ENCODE peak calls at places on chromosome 3, in nine cellular contexts. Z is colonic mucosa, D is cardiac muscle cell, J is gastrocnemius medialis, R is transverse colon, E is IMR-90, O is tibial nerve, Q is psoas muscle, L is heart right ventricle. A is an unnamed sample. For H3K36me3, the result is how much of the 10 kb centered on the place peaks cover.

GRCh38 chr3:195072916-195073564 is 197.9 kb downstream of the XXYLT1 start:
- DNase-seq in Z (no peak), D (no peak), J (no peak), R (peak), E (no peak), O (no peak), Q (no peak), L (no peak), A (no peak)

GRCh38 chr3:72977060-72977459 is 19.6 kb upstream of the PPP4R2 start:
- DNase-seq in Z (no peak), D (peak), J (no peak), R (no peak), E (peak), O (no peak), Q (no peak), L (no peak), A (no peak)

GRCh38 chr3:56251343-56251945 is 216.8 kb downstream of the ERC2 start:
- DNase-seq in Z (peak), D (peak), J (no peak), R (peak), E (peak), O (no peak), Q (no peak), L (peak), A (peak)

GRCh38 chr3:57152150-57152549 is 13.0 kb downstream of the IL17RD start:
- DNase-seq in Z (no peak), D (no peak), J (no peak), R (no peak), E (no peak), O (no peak), Q (no peak), L (no peak), A (no peak)

GRCh38 chr3:32814371-32814770 is 3.4 kb upstream of the TRIM71 start:
- DNase-seq in Z (no peak), D (no peak), J (no peak), R (no peak), E (no peak), O (no peak), Q (no peak), L (no peak), A (no peak)

GRCh38 chr3:140717915-140718314 is 40.1 kb downstream of the TRIM42 start:
- DNase-seq in Z (no peak), D (no peak), J (no peak), R (no peak), E (no peak), O (no peak), Q (no peak), L (no peak), A (no peak)

GRCh38 chr3:183826854-183827253 is 1.5 kb upstream of the MAP6D1 start:
- DNase-seq in Z (no peak), D (no peak), J (no peak), R (no peak), E (no peak), O (no peak), Q (no peak), L (no peak), A (no peak)

GRCh38 chr3:43953814-43954241 is 263.1 kb downstream of the ABHD5 start:
- DNase-seq in Z (no peak), D (peak), J (no peak), R (no peak), E (peak), O (no peak), Q (no peak), L (no peak), A (no peak)

GRCh38 chr3:129324855-129325254 is 46.2 kb downstream of the HMCES start:
- DNase-seq in Z (no peak), D (no peak), J (no peak), R (no peak), E (no peak), O (no peak), Q (no peak), L (no peak), A (no peak)

GRCh38 chr3:148957586-148957985 is 33.8 kb upstream of the GYG1 start:
- DNase-seq in Z (no peak), D (peak), J (no peak), R (no peak), E (no peak), O (no peak), Q (no peak), L (no peak), A (no peak)

GRCh38 chr3:165202995-165203394 is 6.8 kb upstream of the SLITRK3 start:
- DNase-seq in Z (no peak), D (no peak), J (no peak), R (no peak), E (no peak), O (no peak), Q (no peak), L (no peak), A (no peak)

GRCh38 chr3:188950832-188951489 is 220.8 kb upstream of the TPRG1 start:
- DNase-seq in Z (peak), D (peak), J (peak), R (peak), E (peak), O (peak), Q (peak), L (peak), A (no peak)

GRCh38 chr3:35931867-35932266 is 292.5 kb downstream of the ARPP21 start:
- DNase-seq in Z (no peak), D (peak), J (no peak), R (no peak), E (no peak), O (no peak), Q (no peak), L (no peak), A (no peak)

GRCh38 chr3:136535906-136536305 is 216.3 kb downstream of the STAG1 start:
- DNase-seq in Z (no peak), D (no peak), J (no peak), R (no peak), E (peak), O (no peak), Q (no peak), L (no peak), A (no peak)

GRCh38 chr3:127777861-127778711 is 44.2 kb downstream of the MGLL start:
- DNase-seq in Z (no peak), D (no peak), J (no peak), R (no peak), E (no peak), O (no peak), Q (no peak), L (no peak), A (peak)

GRCh38 chr3:12751548-12751947 is 7.5 kb downstream of the TMEM40 start:
- DNase-seq in Z (no peak), D (no peak), J (no peak), R (no peak), E (peak), O (no peak), Q (no peak), L (no peak), A (no peak)

GRCh38 chr3:136105044-136105443 is 91.1 kb downstream of the MSL2 start:
- DNase-seq in Z (no peak), D (no peak), J (no peak), R (no peak), E (no peak), O (no peak), Q (no peak), L (no peak), A (no peak)

GRCh38 chr3:112092439-112093179 is 6.4 kb downstream of the C3orf52 start:
- DNase-seq in Z (peak), D (peak), J (no peak), R (peak), E (peak), O (no peak), Q (no peak), L (no peak), A (no peak)

GRCh38 chr3:163508212-163508611 is 1570.1 kb downstream of the SI start:
- DNase-seq in Z (no peak), D (no peak), J (no peak), R (no peak), E (no peak), O (no peak), Q (no peak), L (no peak), A (no peak)

GRCh38 chr3:120678331-120678845 is 3.7 kb downstream of the HGD start:
- DNase-seq in Z (peak), D (peak), J (no peak), R (peak), E (peak), O (no peak), Q (no peak), L (peak), A (no peak)

GRCh38 chr3:54917172-54917571 is 10.7 kb downstream of the LRTM1 start:
- DNase-seq in Z (no peak), D (no peak), J (no peak), R (no peak), E (peak), O (no peak), Q (no peak), L (no peak), A (no peak)

GRCh38 chr3:152243301-152243711 is 25.4 kb upstream of the MBNL1 start:
- DNase-seq in Z (no peak), D (no peak), J (no peak), R (no peak), E (no peak), O (no peak), Q (no peak), L (no peak), A (no peak)

GRCh38 chr3:141302364-141303141 is 65.8 kb upstream of the ZBTB38 start:
- DNase-seq in Z (no peak), D (peak), J (no peak), R (no peak), E (peak), O (no peak), Q (no peak), L (no peak), A (no peak)

GRCh38 chr3:15165061-15165460 is 41.0 kb upstream of the CAPN7 start:
- DNase-seq in Z (no peak), D (no peak), J (no peak), R (no peak), E (no peak), O (no peak), Q (no peak), L (no peak), A (no peak)

GRCh38 chr3:177220136-177220974 is 23.1 kb upstream of the TBL1XR1 start:
- DNase-seq in Z (no peak), D (no peak), J (no peak), R (no peak), E (peak), O (no peak), Q (no peak), L (no peak), A (no peak)

GRCh38 chr3:175456496-175456895 is 597.4 kb downstream of the NAALADL2 start:
- DNase-seq in Z (no peak), D (peak), J (no peak), R (no peak), E (peak), O (no peak), Q (no peak), L (no peak), A (no peak)

GRCh38 chr3:121075191-121075590 is 167.2 kb downstream of the STXBP5L start:
- DNase-seq in Z (no peak), D (no peak), J (no peak), R (no peak), E (no peak), O (no peak), Q (no peak), L (no peak), A (no peak)

GRCh38 chr3:152269423-152270144 is 855 bp downstream of the MBNL1 start:
- DNase-seq in Z (peak), D (peak), J (peak), R (peak), E (peak), O (peak), Q (no peak), L (peak), A (peak)

GRCh38 chr3:72665701-72666443 is 182.4 kb downstream of the SHQ1 start:
- DNase-seq in Z (peak), D (peak), J (no peak), R (peak), E (no peak), O (no peak), Q (no peak), L (peak), A (peak)

GRCh38 chr3:71784914-71785593 is at the start of gene PROK2:
- DNase-seq in Z (no peak), D (peak), J (no peak), R (no peak), E (no peak), O (no peak), Q (peak), L (no peak), A (no peak)

GRCh38 chr3:13120246-13120927 is 47.2 kb upstream of the IQSEC1 start:
- DNase-seq in Z (no peak), D (no peak), J (no peak), R (no peak), E (no peak), O (no peak), Q (no peak), L (no peak), A (peak)

GRCh38 chr3:45497963-45498362 is 96.6 kb upstream of the LIMD1 start:
- DNase-seq in Z (no peak), D (no peak), J (no peak), R (no peak), E (no peak), O (no peak), Q (no peak), L (no peak), A (no peak)

GRCh38 chr3:40287248-40287647 is 22.3 kb upstream of the EIF1B start:
- DNase-seq in Z (no peak), D (no peak), J (no peak), R (no peak), E (no peak), O (no peak), Q (no peak), L (no peak), A (no peak)

GRCh38 chr3:60045686-60046085 is 995.9 kb upstream of the CFAP20DC start:
- DNase-seq in Z (no peak), D (no peak), J (no peak), R (no peak), E (no peak), O (no peak), Q (no peak), L (no peak), A (no peak)

GRCh38 chr3:172560026-172560425 is 36.8 kb upstream of the TNFSF10 start:
- DNase-seq in Z (no peak), D (no peak), J (no peak), R (no peak), E (peak), O (no peak), Q (no peak), L (no peak), A (no peak)

GRCh38 chr3:55307622-55308021 is 179.5 kb downstream of the WNT5A start:
- DNase-seq in Z (no peak), D (no peak), J (no peak), R (no peak), E (no peak), O (no peak), Q (no peak), L (no peak), A (no peak)

GRCh38 chr3:149216195-149216869 is 5.3 kb downstream of the CP start:
- DNase-seq in Z (peak), D (peak), J (no peak), R (peak), E (no peak), O (no peak), Q (no peak), L (no peak), A (no peak)

GRCh38 chr3:131806736-131807135 is 228.1 kb downstream of the CPNE4 start:
- DNase-seq in Z (no peak), D (no peak), J (no peak), R (no peak), E (no peak), O (no peak), Q (no peak), L (no peak), A (no peak)

GRCh38 chr3:131804565-131805133 is 230.2 kb downstream of the CPNE4 start:
- DNase-seq in Z (no peak), D (peak), J (no peak), R (no peak), E (no peak), O (no peak), Q (no peak), L (peak), A (no peak)

GRCh38 chr3:131812433-131812832 is 222.4 kb downstream of the CPNE4 start:
- DNase-seq in Z (no peak), D (no peak), J (no peak), R (no peak), E (no peak), O (no peak), Q (no peak), L (no peak), A (no peak)

GRCh38 chr3:131811481-131811880 is 223.3 kb downstream of the CPNE4 start:
- DNase-seq in Z (no peak), D (no peak), J (no peak), R (no peak), E (no peak), O (no peak), Q (no peak), L (no peak), A (no peak)

DNA sequence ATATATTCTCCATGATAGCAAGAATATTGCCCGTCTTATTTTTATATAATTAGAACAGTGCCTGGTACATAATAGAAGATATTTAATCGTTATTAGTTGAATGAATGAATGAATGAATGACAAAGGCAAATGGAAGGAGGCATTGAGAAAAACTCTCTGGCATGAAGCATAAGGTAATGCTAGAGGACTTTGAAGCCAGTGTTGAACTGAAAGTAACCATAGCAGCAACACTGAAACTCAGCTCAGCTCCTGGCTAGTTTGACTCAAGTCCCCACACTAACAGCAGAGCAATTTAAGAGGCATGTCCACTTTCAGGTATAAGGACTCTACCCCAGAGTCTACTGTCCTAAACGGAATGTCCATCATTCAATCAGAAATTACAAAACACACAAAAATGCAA is 227.0 kb downstream of the CPNE4 start:
- DNase-seq in Z (no peak), D (no peak), J (no peak), R (no peak), E (no peak), O (no peak), Q (no peak), L (no peak), A (no peak)
- TF ChIP-seq CTCF in Z (no peak), D (no peak), J (no peak), R (no peak), E (no peak), O (no peak), Q (no peak), L (no peak), A (no peak)

DNA sequence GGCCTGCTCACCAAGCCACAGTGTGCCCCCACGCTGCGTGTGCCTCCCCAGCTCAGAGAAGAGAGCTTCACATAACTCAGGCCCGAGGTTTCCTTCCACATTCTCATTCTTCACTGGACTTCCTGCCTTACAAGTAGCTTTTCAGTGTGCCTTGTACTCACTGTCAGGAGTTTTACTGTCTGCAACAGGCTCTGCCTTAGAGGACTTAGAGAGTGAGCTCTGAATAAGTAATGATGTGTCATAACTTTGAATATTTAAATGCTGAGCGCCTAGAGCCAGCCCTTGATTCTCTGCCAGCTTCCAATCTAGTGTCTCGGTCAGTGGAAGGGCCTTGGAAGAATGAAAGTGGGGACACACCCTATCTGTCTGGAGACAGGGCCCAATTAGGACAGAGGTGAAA is 41.8 kb downstream of the ITGB5 start:
- DNase-seq in Z (peak), D (peak), J (peak), R (peak), E (peak), O (no peak), Q (peak), L (peak), A (no peak)
- H3K36me3 ChIP-seq in Z (under half), D (under half), J (under half), R (under half), E (under half), O (half or more), Q (under half), L (half or more), A (under half)

DNA sequence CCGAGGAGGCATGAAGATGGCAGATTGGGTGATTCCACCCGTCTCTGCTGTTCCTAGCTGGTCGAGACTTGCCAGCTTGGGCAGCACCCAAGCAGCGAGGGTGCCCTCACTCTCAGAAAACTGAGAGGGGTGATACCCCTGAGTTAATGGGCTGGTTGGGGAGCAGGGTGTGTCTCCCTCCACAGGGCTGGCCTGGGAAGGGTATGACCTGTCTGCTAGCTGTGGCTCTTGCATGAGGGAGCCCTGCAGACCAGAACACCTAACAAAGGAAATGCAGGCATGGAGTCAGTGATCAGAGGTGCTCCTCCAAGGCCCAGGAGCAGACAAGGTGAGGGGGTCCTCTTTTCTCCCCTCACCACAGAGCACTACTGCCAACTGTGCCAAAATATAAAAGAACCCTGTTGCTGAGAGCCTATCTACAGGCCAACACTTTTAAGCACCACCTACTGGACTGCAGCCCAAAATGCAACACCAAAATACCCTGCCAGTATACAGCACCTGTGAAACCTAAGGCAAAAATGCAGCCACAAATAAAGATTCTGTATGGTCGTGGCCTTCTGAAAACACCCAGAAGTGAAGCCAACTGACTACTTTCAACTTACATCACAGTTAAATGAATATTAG is 35.8 kb upstream of the PPM1L start:
- DNase-seq in Z (no peak), D (no peak), J (no peak), R (no peak), E (no peak), O (no peak), Q (no peak), L (no peak), A (peak)
- TF ChIP-seq CTCF in Z (no peak), D (peak), J (no peak), R (no peak), E (no peak), O (no peak), Q (no peak), L (no peak), A (no peak)

DNA sequence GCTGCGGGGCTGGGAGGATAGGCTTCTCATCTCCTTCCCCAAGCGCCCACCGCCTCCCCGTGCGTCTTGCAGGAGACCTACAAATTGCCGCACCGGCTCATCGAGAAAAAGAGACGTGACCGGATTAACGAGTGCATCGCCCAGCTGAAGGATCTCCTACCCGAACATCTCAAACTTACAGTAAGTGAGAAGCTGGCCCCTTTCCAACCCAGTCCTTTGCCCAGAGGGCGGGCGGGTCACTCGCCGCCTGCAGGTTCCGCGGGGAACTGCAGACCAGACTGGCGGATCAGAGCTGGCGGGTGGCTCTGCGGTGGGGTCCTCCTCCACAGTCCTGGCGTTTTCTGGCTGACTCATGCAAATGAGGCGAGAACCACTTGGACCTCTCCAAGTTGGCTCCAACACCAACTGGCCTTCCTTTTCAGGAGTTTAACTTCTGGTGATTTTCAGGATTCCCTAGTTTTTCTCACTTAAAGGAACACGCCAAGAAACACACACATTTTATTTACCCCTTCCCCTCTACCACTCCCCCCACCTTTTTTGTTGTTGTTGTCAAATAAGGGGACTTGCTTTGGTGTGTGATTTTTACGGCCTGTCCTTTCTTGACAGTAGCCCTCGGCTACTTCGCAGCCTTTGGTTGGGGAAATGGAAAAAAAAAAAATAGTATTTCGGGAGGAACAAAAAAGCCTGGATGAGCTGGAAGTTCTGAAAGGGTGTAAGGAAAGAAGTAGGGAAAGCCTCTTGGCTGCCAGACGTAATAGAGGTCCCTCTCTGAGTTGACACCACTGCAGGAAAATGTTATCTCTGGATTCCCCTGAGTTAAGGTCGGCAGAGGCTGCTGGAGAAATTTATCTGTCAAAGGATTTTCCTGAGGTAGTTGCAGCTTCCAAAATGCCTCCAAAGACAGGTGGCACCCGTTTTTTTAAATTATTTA is 1.3 kb downstream of the BHLHE40 start:
- DNase-seq in Z (peak), D (peak), J (peak), R (peak), E (peak), O (peak), Q (peak), L (peak), A (peak)
- H3K36me3 ChIP-seq in Z (under half), D (under half), J (under half), R (under half), E (under half), O (under half), Q (under half), L (under half), A (under half)

A was measured in mucosa of descending colon.